ENCODE peak calls at places on chromosome 7, in seven cellular contexts. R is osteoblast, X is cardiac muscle cell, G is NCI-H1694 treated with DMSO at 0.1 percent for 48 hours, Q is fibroblast of the conjunctiva, A is A549, C is body of pancreas. L is an unnamed sample.

GRCh38 chr7:7770228-7770627 is 51.8 kb upstream of the RPA3 start:
- DNase-seq in R (no peak), X (peak), G (no peak), Q (no peak), A (no peak), C (no peak), L (no peak)

GRCh38 chr7:20798694-20799121 is 12.0 kb upstream of the SP8 start:
- DNase-seq in R (peak), X (no peak), G (no peak), Q (no peak), A (no peak), C (no peak), L (no peak)

GRCh38 chr7:71846160-71846559 is 566.0 kb downstream of the CALN1 start:
- DNase-seq in R (no peak), X (no peak), G (no peak), Q (no peak), A (no peak), C (no peak), L (peak)

GRCh38 chr7:47311891-47312290 is 270.0 kb downstream of the TNS3 start:
- DNase-seq in R (no peak), X (no peak), G (no peak), Q (no peak), A (no peak), C (no peak), L (no peak)

GRCh38 chr7:107167483-107168232 is 1.1 kb upstream of the HBP1 start:
- DNase-seq in R (peak), X (peak), G (peak), Q (peak), A (peak), C (peak), L (no peak)

GRCh38 chr7:12629816-12630614 is 57.4 kb upstream of the ARL4A start:
- DNase-seq in R (no peak), X (no peak), G (no peak), Q (no peak), A (no peak), C (no peak), L (no peak)

GRCh38 chr7:127189074-127189473 is 63.7 kb downstream of the GRM8 start:
- DNase-seq in R (no peak), X (no peak), G (no peak), Q (no peak), A (no peak), C (no peak), L (no peak)

GRCh38 chr7:81013036-81013435 is 94.2 kb upstream of the SEMA3C start:
- DNase-seq in R (no peak), X (peak), G (no peak), Q (peak), A (peak), C (no peak), L (no peak)

GRCh38 chr7:81669476-81670105 is 100.3 kb downstream of the HGF start:
- DNase-seq in R (no peak), X (peak), G (no peak), Q (no peak), A (peak), C (no peak), L (no peak)

GRCh38 chr7:118858651-118859149 is 634.2 kb downstream of the ANKRD7 start:
- DNase-seq in R (no peak), X (no peak), G (no peak), Q (no peak), A (no peak), C (peak), L (no peak)

GRCh38 chr7:79828866-79829265 is 305.8 kb upstream of the GNAI1 start:
- DNase-seq in R (no peak), X (no peak), G (no peak), Q (no peak), A (no peak), C (no peak), L (no peak)

GRCh38 chr7:96952974-96953391 is 52.4 kb upstream of the DLX6 start:
- DNase-seq in R (no peak), X (no peak), G (no peak), Q (no peak), A (no peak), C (no peak), L (no peak)

GRCh38 chr7:113040849-113041248 is 45.8 kb downstream of the GPR85 start:
- DNase-seq in R (no peak), X (peak), G (no peak), Q (no peak), A (no peak), C (no peak), L (no peak)

GRCh38 chr7:151371266-151371665 is 29.7 kb downstream of the NUB1 start:
- DNase-seq in R (no peak), X (no peak), G (no peak), Q (no peak), A (no peak), C (no peak), L (no peak)

GRCh38 chr7:84492565-84493034 is 298.0 kb upstream of the SEMA3A start:
- DNase-seq in R (no peak), X (no peak), G (peak), Q (peak), A (no peak), C (no peak), L (no peak)

GRCh38 chr7:48680996-48681395 is 243.4 kb upstream of the CDC14C start:
- DNase-seq in R (no peak), X (no peak), G (no peak), Q (no peak), A (no peak), C (no peak), L (no peak)

GRCh38 chr7:51040777-51041176 is 258.1 kb upstream of the GRB10 start:
- DNase-seq in R (no peak), X (no peak), G (no peak), Q (peak), A (no peak), C (no peak), L (no peak)

GRCh38 chr7:140230517-140230861 is 53.7 kb upstream of the KDM7A start:
- DNase-seq in R (no peak), X (no peak), G (no peak), Q (no peak), A (no peak), C (peak), L (no peak)

GRCh38 chr7:127946847-127947246 is 84.4 kb downstream of the LRRC4 start:
- DNase-seq in R (no peak), X (no peak), G (no peak), Q (no peak), A (no peak), C (no peak), L (no peak)

GRCh38 chr7:18357691-18358090 is 137.9 kb upstream of the HDAC9 start:
- DNase-seq in R (no peak), X (peak), G (no peak), Q (no peak), A (peak), C (no peak), L (no peak)

GRCh38 chr7:118762451-118762850 is 537.9 kb downstream of the ANKRD7 start:
- DNase-seq in R (no peak), X (no peak), G (no peak), Q (no peak), A (no peak), C (no peak), L (no peak)

GRCh38 chr7:117871778-117872538 is 1.3 kb downstream of the CTTNBP2 start:
- DNase-seq in R (peak), X (no peak), G (no peak), Q (no peak), A (no peak), C (peak), L (peak)

GRCh38 chr7:1124164-1124563 is 35.8 kb downstream of the ZFAND2A start:
- DNase-seq in R (peak), X (no peak), G (no peak), Q (no peak), A (no peak), C (no peak), L (no peak)

GRCh38 chr7:9778367-9778766 is 1195.3 kb upstream of the PHF14 start:
- DNase-seq in R (no peak), X (no peak), G (no peak), Q (no peak), A (no peak), C (no peak), L (no peak)

GRCh38 chr7:5627745-5628547 is 153.5 kb downstream of the RNF216 start:
- DNase-seq in R (peak), X (no peak), G (no peak), Q (no peak), A (no peak), C (no peak), L (no peak)

L was measured in endothelial cell.